ENCODE peak calls at places on chromosomes 3 and 15, in eight cellular contexts. One of them, this sample, is unnamed.

GRCh38 chr3:120688121-120688520 is 6.1 kb upstream of the HGD start:
- DNase-seq in cardiac fibroblast: peak; percentile 69
- DNase-seq in mucosa of descending colon: no peak
- DNase-seq in neural progenitor cell: no peak
- DNase-seq in HCT116: no peak
- DNase-seq in heart left ventricle: no peak
- DNase-seq in fibroblast of mammary gland: peak; percentile 28
- DNase-seq in cardiac muscle cell: no peak
- DNase-seq in this sample: no peak

GRCh38 chr3:168165390-168166269 is 69.9 kb upstream of the GOLIM4 start:
- DNase-seq in cardiac fibroblast: peak; percentile 88
- DNase-seq in mucosa of descending colon: no peak
- DNase-seq in neural progenitor cell: peak; percentile 76
- DNase-seq in HCT116: peak; percentile 65
- DNase-seq in heart left ventricle: peak; percentile 66
- DNase-seq in fibroblast of mammary gland: peak; percentile 83
- DNase-seq in cardiac muscle cell: peak; percentile 83
- DNase-seq in this sample: peak; percentile 60

GRCh38 chr3:18556503-18556902 is 131.4 kb upstream of the SATB1 start:
- DNase-seq in cardiac fibroblast: no peak
- DNase-seq in mucosa of descending colon: no peak
- DNase-seq in neural progenitor cell: no peak
- DNase-seq in HCT116: no peak
- DNase-seq in heart left ventricle: no peak
- DNase-seq in fibroblast of mammary gland: peak; percentile 5
- DNase-seq in cardiac muscle cell: no peak
- DNase-seq in this sample: no peak

GRCh38 chr3:10357592-10358308 is 36.8 kb upstream of the SEC13 start:
- DNase-seq in cardiac fibroblast: peak; percentile 97
- DNase-seq in mucosa of descending colon: no peak
- DNase-seq in neural progenitor cell: no peak
- DNase-seq in HCT116: no peak
- DNase-seq in heart left ventricle: peak; percentile 36
- DNase-seq in fibroblast of mammary gland: peak; percentile 88
- DNase-seq in cardiac muscle cell: no peak
- DNase-seq in this sample: peak; percentile 31

GRCh38 chr15:66999046-66999557 is 66.3 kb upstream of the SMAD3 start:
- DNase-seq in cardiac fibroblast: peak; percentile 34
- DNase-seq in mucosa of descending colon: no peak
- DNase-seq in neural progenitor cell: no peak
- DNase-seq in HCT116: no peak
- DNase-seq in heart left ventricle: no peak
- DNase-seq in fibroblast of mammary gland: peak; percentile 32
- DNase-seq in cardiac muscle cell: no peak
- DNase-seq in this sample: no peak

GRCh38 chr3:100425321-100425720 is 24.0 kb downstream of the LNP1 start:
- DNase-seq in cardiac fibroblast: peak; percentile 15
- DNase-seq in mucosa of descending colon: no peak
- DNase-seq in neural progenitor cell: no peak
- DNase-seq in HCT116: no peak
- DNase-seq in heart left ventricle: no peak
- DNase-seq in fibroblast of mammary gland: no peak
- DNase-seq in cardiac muscle cell: no peak
- DNase-seq in this sample: no peak

GRCh38 chr15:28994142-28994829 is 108.5 kb downstream of the APBA2 start:
- DNase-seq in cardiac fibroblast: no peak
- DNase-seq in mucosa of descending colon: no peak
- DNase-seq in neural progenitor cell: no peak
- DNase-seq in HCT116: no peak
- DNase-seq in heart left ventricle: no peak
- DNase-seq in fibroblast of mammary gland: no peak
- DNase-seq in cardiac muscle cell: no peak
- DNase-seq in this sample: no peak

GRCh38 chr3:126957776-126958637 is 24.9 kb upstream of the PLXNA1 start:
- DNase-seq in cardiac fibroblast: no peak
- DNase-seq in mucosa of descending colon: no peak
- DNase-seq in neural progenitor cell: no peak
- DNase-seq in HCT116: no peak
- DNase-seq in heart left ventricle: no peak
- DNase-seq in fibroblast of mammary gland: no peak
- DNase-seq in cardiac muscle cell: no peak
- DNase-seq in this sample: no peak

GRCh38 chr3:33787328-33788009 is 11.0 kb upstream of the PDCD6IP start:
- DNase-seq in cardiac fibroblast: peak; percentile 82
- DNase-seq in mucosa of descending colon: peak; percentile 56
- DNase-seq in neural progenitor cell: peak; percentile 83
- DNase-seq in HCT116: peak; percentile 60
- DNase-seq in heart left ventricle: peak; percentile 46
- DNase-seq in fibroblast of mammary gland: peak; percentile 72
- DNase-seq in cardiac muscle cell: peak; percentile 76
- DNase-seq in this sample: no peak

DNA sequence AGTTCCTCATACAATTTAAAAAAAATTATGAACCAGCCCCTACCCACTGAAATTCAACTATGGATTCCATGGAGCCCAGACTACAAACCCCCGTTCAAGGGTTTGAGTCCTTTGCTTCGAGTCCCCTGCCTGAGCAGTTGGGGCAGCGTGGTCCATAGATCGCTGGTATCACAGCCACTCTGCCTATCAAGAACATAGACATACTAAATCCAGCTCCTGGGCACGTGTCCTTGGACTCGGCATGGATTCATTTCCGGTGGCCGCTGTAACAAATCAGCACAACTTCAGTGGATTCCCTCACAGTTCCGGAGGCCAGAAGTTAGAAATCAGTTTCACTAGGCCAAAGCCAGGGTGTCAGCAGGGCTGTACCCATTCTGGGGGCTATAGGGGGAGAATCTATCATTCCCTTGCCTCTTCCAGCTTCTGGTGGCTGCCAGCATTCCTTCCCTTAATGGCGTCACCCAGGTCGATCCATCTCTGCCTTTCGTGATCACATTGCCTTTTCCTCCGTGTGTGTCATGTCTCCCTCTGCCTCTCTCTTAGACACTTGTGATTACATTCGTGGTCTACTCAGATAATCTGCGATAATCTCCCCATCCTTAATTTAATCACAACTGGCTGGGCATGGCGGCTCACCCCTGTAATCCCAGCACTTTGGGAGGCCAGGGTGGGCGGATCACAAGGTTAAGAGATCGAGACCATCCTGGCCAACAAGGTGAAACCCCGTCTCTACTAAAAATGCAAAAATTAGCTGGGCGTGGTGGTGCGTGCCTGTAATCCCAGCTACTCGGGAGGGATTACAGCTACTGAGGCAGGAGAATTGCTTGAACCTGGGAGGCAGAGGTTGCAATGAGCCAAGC is 4.6 kb upstream of the TMEM44 start:
- DNase-seq in cardiac fibroblast: no peak
- DNase-seq in mucosa of descending colon: no peak
- DNase-seq in neural progenitor cell: no peak
- DNase-seq in HCT116: no peak
- DNase-seq in heart left ventricle: no peak
- DNase-seq in fibroblast of mammary gland: no peak
- DNase-seq in cardiac muscle cell: no peak
- DNase-seq in this sample: no peak
- TF ChIP-seq CTCF in cardiac fibroblast: no peak
- TF ChIP-seq CTCF in mucosa of descending colon: no peak
- TF ChIP-seq CTCF in neural progenitor cell: no peak
- TF ChIP-seq CTCF in HCT116: no peak
- TF ChIP-seq CTCF in heart left ventricle: no peak
- TF ChIP-seq CTCF in fibroblast of mammary gland: no peak
- TF ChIP-seq CTCF in cardiac muscle cell: no peak
- TF ChIP-seq CTCF in this sample: no peak

GRCh38 chr3:58574682-58575081 is 2.5 kb downstream of the FAM107A start:
- DNase-seq in cardiac fibroblast: no peak
- DNase-seq in mucosa of descending colon: no peak
- DNase-seq in neural progenitor cell: no peak
- DNase-seq in HCT116: no peak
- DNase-seq in heart left ventricle: no peak
- DNase-seq in fibroblast of mammary gland: no peak
- DNase-seq in cardiac muscle cell: no peak
- DNase-seq in this sample: no peak
- H3K4me3 ChIP-seq in cardiac fibroblast: no peak overlapping the region
- H3K4me3 ChIP-seq in mucosa of descending colon: no peak overlapping the region
- H3K4me3 ChIP-seq in neural progenitor cell: no peak overlapping the region
- H3K4me3 ChIP-seq in HCT116: no peak overlapping the region
- H3K4me3 ChIP-seq in heart left ventricle: peak overlapping the region; percentile 67
- H3K4me3 ChIP-seq in fibroblast of mammary gland: no peak overlapping the region
- H3K4me3 ChIP-seq in cardiac muscle cell: no peak overlapping the region
- H3K4me3 ChIP-seq in this sample: no peak overlapping the region

GRCh38 chr3:193403307-193403706 is 24.8 kb upstream of the ATP13A5 start:
- DNase-seq in cardiac fibroblast: no peak
- DNase-seq in mucosa of descending colon: no peak
- DNase-seq in neural progenitor cell: no peak
- DNase-seq in HCT116: no peak
- DNase-seq in heart left ventricle: no peak
- DNase-seq in fibroblast of mammary gland: no peak
- DNase-seq in cardiac muscle cell: no peak
- DNase-seq in this sample: no peak
- TF ChIP-seq CTCF in cardiac fibroblast: no peak
- TF ChIP-seq CTCF in mucosa of descending colon: no peak
- TF ChIP-seq CTCF in neural progenitor cell: no peak
- TF ChIP-seq CTCF in HCT116: no peak
- TF ChIP-seq CTCF in heart left ventricle: no peak
- TF ChIP-seq CTCF in fibroblast of mammary gland: no peak
- TF ChIP-seq CTCF in cardiac muscle cell: no peak
- TF ChIP-seq CTCF in this sample: no peak

DNA sequence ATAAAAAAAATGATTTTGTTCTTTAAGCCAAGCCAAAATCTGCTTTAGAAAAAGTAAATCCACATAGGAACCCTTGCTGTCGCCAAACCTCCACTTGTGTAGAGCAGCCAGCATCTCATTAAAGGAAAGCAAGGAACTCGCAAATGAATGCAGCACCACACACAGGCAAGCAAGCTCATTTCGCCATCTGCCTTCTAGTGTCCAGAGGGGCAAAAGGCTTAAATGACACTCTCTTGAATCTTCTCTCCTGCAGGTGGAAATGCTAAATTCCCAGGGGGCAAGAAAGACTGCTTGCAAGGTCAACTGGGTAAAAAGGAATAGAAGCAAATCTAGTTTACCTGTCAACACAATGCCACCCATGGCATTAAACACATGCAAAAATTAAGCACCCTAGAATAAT is 2.4 kb downstream of the MB21D2 start:
- DNase-seq in cardiac fibroblast: peak; percentile 50
- DNase-seq in mucosa of descending colon: no peak
- DNase-seq in neural progenitor cell: peak; percentile 81
- DNase-seq in HCT116: no peak
- DNase-seq in heart left ventricle: peak; percentile 19
- DNase-seq in fibroblast of mammary gland: peak; percentile 59
- DNase-seq in cardiac muscle cell: peak; percentile 41
- DNase-seq in this sample: peak; percentile 66
- H3K4me3 ChIP-seq in cardiac fibroblast: no peak overlapping the region
- H3K4me3 ChIP-seq in mucosa of descending colon: no peak overlapping the region
- H3K4me3 ChIP-seq in neural progenitor cell: peak overlapping the region; percentile 92
- H3K4me3 ChIP-seq in HCT116: no peak overlapping the region
- H3K4me3 ChIP-seq in heart left ventricle: peak overlapping the region; percentile 79
- H3K4me3 ChIP-seq in fibroblast of mammary gland: no peak overlapping the region
- H3K4me3 ChIP-seq in cardiac muscle cell: no peak overlapping the region
- H3K4me3 ChIP-seq in this sample: peak overlapping the region; percentile 93

GRCh38 chr3:23055733-23056376 is 147.3 kb upstream of the UBE2E2 start:
- DNase-seq in cardiac fibroblast: peak; percentile 93
- DNase-seq in mucosa of descending colon: no peak
- DNase-seq in neural progenitor cell: no peak
- DNase-seq in HCT116: no peak
- DNase-seq in heart left ventricle: no peak
- DNase-seq in fibroblast of mammary gland: peak; percentile 91
- DNase-seq in cardiac muscle cell: no peak
- DNase-seq in this sample: peak; percentile 12

GRCh38 chr3:23046536-23046935 is 156.6 kb upstream of the UBE2E2 start:
- DNase-seq in cardiac fibroblast: no peak
- DNase-seq in mucosa of descending colon: no peak
- DNase-seq in neural progenitor cell: no peak
- DNase-seq in HCT116: no peak
- DNase-seq in heart left ventricle: no peak
- DNase-seq in fibroblast of mammary gland: no peak
- DNase-seq in cardiac muscle cell: no peak
- DNase-seq in this sample: no peak

GRCh38 chr3:23051240-23052140 is 151.6 kb upstream of the UBE2E2 start:
- DNase-seq in cardiac fibroblast: no peak
- DNase-seq in mucosa of descending colon: no peak
- DNase-seq in neural progenitor cell: no peak
- DNase-seq in HCT116: no peak
- DNase-seq in heart left ventricle: no peak
- DNase-seq in fibroblast of mammary gland: no peak
- DNase-seq in cardiac muscle cell: no peak
- DNase-seq in this sample: no peak

GRCh38 chr3:23052230-23053019 is 150.7 kb upstream of the UBE2E2 start:
- DNase-seq in cardiac fibroblast: peak; percentile 33
- DNase-seq in mucosa of descending colon: no peak
- DNase-seq in neural progenitor cell: peak; percentile 23
- DNase-seq in HCT116: peak; percentile 1
- DNase-seq in heart left ventricle: no peak
- DNase-seq in fibroblast of mammary gland: peak; percentile 23
- DNase-seq in cardiac muscle cell: no peak
- DNase-seq in this sample: no peak
- TF ChIP-seq CTCF in cardiac fibroblast: no peak
- TF ChIP-seq CTCF in mucosa of descending colon: no peak
- TF ChIP-seq CTCF in neural progenitor cell: peak; percentile 37
- TF ChIP-seq CTCF in HCT116: peak; percentile 34
- TF ChIP-seq CTCF in heart left ventricle: no peak
- TF ChIP-seq CTCF in fibroblast of mammary gland: no peak
- TF ChIP-seq CTCF in cardiac muscle cell: peak; percentile 9
- TF ChIP-seq CTCF in this sample: no peak

GRCh38 chr3:17195856-17196604 is 311.3 kb downstream of the PLCL2 start:
- DNase-seq in cardiac fibroblast: peak; percentile 58
- DNase-seq in mucosa of descending colon: no peak
- DNase-seq in neural progenitor cell: peak; percentile 11
- DNase-seq in HCT116: no peak
- DNase-seq in heart left ventricle: no peak
- DNase-seq in fibroblast of mammary gland: peak; percentile 22
- DNase-seq in cardiac muscle cell: peak; percentile 29
- DNase-seq in this sample: no peak
- H3K4me3 ChIP-seq in cardiac fibroblast: no peak overlapping the region
- H3K4me3 ChIP-seq in mucosa of descending colon: no peak overlapping the region
- H3K4me3 ChIP-seq in neural progenitor cell: no peak overlapping the region
- H3K4me3 ChIP-seq in HCT116: no peak overlapping the region
- H3K4me3 ChIP-seq in heart left ventricle: no peak overlapping the region
- H3K4me3 ChIP-seq in fibroblast of mammary gland: no peak overlapping the region
- H3K4me3 ChIP-seq in cardiac muscle cell: no peak overlapping the region
- H3K4me3 ChIP-seq in this sample: no peak overlapping the region